ENCODE peak calls at places on chromosomes 7 and 10, in six cellular contexts. I is HFFc6, E is OCI-LY7, B is K562, Y is heart right ventricle, Z is Calu3. L is an unnamed sample.

GRCh38 chr7:157274991-157275427 is 61.8 kb upstream of the DNAJB6 start:
- DNase-seq in B (no peak), Y (no peak), I (no peak), Z (no peak), E (no peak), L (no peak)

GRCh38 chr7:110480964-110481363 is 610.0 kb upstream of the LRRN3 start:
- DNase-seq in Y (no peak), I (no peak), E (no peak), Z (no peak), B (no peak), L (no peak)

GRCh38 chr10:127904931-127905622 is 1.8 kb upstream of the PTPRE start:
- DNase-seq in Z (no peak), E (no peak), I (no peak), Y (no peak), B (no peak), L (no peak)

GRCh38 chr7:2564970-2565546 is 6.3 kb downstream of the IQCE start:
- DNase-seq in Y (no peak), Z (peak), E (no peak), I (no peak), B (no peak), L (no peak)

GRCh38 chr7:155947051-155947450 is 134.8 kb upstream of the SHH start:
- DNase-seq in Y (no peak), I (no peak), Z (no peak), B (no peak), E (no peak), L (no peak)

GRCh38 chr10:109892087-109892486 is 31.2 kb downstream of the XPNPEP1 start:
- DNase-seq in B (no peak), Z (no peak), I (no peak), Y (no peak), E (no peak), L (no peak)

GRCh38 chr7:121003986-121004685 is 15.6 kb downstream of the CPED1 start:
- DNase-seq in Z (no peak), E (no peak), I (no peak), B (no peak), Y (peak), L (no peak)

GRCh38 chr7:30886608-30887011 is 25.0 kb upstream of the AQP1 start:
- DNase-seq in Z (no peak), I (no peak), Y (no peak), B (no peak), E (no peak), L (peak)

GRCh38 chr7:25926009-25926408 is 226.0 kb upstream of the NFE2L3 start:
- DNase-seq in I (no peak), B (peak), Z (peak), Y (no peak), E (no peak), L (no peak)

GRCh38 chr10:33336606-33337334 is 2.3 kb upstream of the NRP1 start:
- DNase-seq in E (no peak), I (no peak), Y (peak), Z (peak), B (no peak), L (no peak)

GRCh38 chr7:30164567-30164966 is 29.8 kb downstream of the MTURN start:
- DNase-seq in E (peak), Y (no peak), I (peak), Z (peak), B (peak), L (peak)

GRCh38 chr7:94562525-94562924 is 52.9 kb downstream of the CASD1 start:
- DNase-seq in I (no peak), B (no peak), Z (no peak), Y (no peak), E (no peak), L (peak)

GRCh38 chr10:61830846-61831273 is 70.6 kb upstream of the ARID5B start:
- DNase-seq in E (no peak), I (no peak), B (peak), Y (no peak), Z (no peak), L (no peak)

GRCh38 chr7:28779929-28780328 is 178.2 kb downstream of the TRIL start:
- DNase-seq in E (no peak), B (no peak), Z (no peak), Y (no peak), I (no peak), L (no peak)

GRCh38 chr10:76397957-76398665 is 966.7 kb downstream of the LRMDA start:
- DNase-seq in I (no peak), Z (no peak), B (no peak), Y (no peak), E (no peak), L (peak)

GRCh38 chr10:11655839-11656238 is 44.4 kb upstream of the USP6NL start:
- DNase-seq in E (no peak), B (peak), Z (no peak), I (no peak), Y (no peak), L (no peak)

GRCh38 chr10:77892761-77893160 is 33.8 kb downstream of the DLG5 start:
- DNase-seq in I (no peak), Y (no peak), Z (no peak), E (no peak), B (no peak), L (no peak)

GRCh38 chr10:78650122-78650521 is 418.6 kb upstream of the ZMIZ1 start:
- DNase-seq in Y (no peak), Z (no peak), I (no peak), E (no peak), B (no peak), L (peak)

GRCh38 chr10:54665122-54665521 is 135.9 kb downstream of the PCDH15 start:
- DNase-seq in Z (no peak), I (no peak), B (no peak), Y (no peak), E (no peak), L (no peak)

GRCh38 chr10:98414578-98414931 is 427 bp downstream of the PYROXD2 start:
- DNase-seq in I (no peak), Z (no peak), E (no peak), Y (no peak), B (no peak), L (no peak)

GRCh38 chr10:51196508-51197175 is 122.4 kb downstream of the PRKG1 start:
- DNase-seq in I (no peak), E (no peak), Y (no peak), B (no peak), Z (no peak), L (no peak)

GRCh38 chr7:157930926-157931466 is 594.2 kb downstream of the DNAJB6 start:
- DNase-seq in Z (no peak), I (no peak), Y (no peak), E (no peak), B (no peak), L (no peak)

GRCh38 chr10:86684305-86684704 is 16.0 kb downstream of the LDB3 start:
- DNase-seq in I (peak), E (no peak), Y (peak), Z (peak), B (peak), L (no peak)

GRCh38 chr7:44275146-44275545 is 50.2 kb downstream of the CAMK2B start:
- DNase-seq in Y (no peak), B (no peak), I (no peak), Z (no peak), E (no peak), L (no peak)

GRCh38 chr10:51879238-51879637 is 179.8 kb upstream of the CSTF2T start:
- DNase-seq in I (peak), E (no peak), Z (peak), B (no peak), Y (peak), L (peak)

DNA sequence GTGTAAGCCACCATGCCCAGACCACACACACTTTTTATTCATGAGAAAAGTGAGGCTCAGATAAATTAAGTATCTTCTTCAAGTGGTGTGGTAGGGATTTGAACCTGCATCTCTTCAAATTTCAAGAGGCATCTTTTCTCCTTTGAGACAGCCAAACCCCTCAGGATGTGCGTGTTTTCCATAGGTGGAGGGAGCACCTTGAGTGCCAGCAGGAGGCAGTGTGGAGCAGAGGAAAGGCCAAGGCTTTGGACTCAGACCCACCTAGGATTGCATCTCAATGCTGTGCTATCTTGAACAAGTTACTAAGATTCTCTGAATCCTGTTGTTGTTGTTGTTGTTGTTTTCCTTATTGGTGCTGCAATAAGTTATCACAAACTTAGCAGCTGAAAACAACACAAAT is 40.2 kb upstream of the MYL10 start:
- DNase-seq in Y (no peak), Z (no peak), E (no peak), B (peak), I (no peak), L (no peak)
- TF ChIP-seq CTCF in Y (no peak), Z (no peak), E (peak), B (peak), I (peak), L (peak)

DNA sequence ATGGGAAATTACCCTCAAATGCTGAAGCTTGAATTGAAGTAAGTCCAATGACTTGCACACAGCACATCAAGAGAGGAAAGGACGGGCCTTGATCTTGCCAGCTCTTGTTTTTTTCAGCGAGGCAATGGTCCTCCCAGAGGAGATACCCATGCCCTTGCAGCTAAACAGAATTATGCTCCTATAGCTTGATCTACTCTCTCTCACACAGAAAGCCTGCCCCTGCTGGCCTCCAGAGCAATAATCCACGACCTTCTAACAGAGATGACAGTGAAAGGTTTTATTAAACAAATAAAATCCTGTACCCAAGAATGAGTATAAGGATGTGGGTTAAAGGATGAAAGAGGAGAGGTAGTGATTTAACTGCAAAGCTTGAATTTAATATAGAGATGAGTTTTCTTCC is 268.0 kb downstream of the ADRA2A start:
- DNase-seq in I (no peak), Z (no peak), B (no peak), Y (no peak), E (peak), L (peak)
- TF ChIP-seq CTCF in I (no peak), Z (no peak), B (no peak), Y (peak), E (peak), L (peak)

DNA sequence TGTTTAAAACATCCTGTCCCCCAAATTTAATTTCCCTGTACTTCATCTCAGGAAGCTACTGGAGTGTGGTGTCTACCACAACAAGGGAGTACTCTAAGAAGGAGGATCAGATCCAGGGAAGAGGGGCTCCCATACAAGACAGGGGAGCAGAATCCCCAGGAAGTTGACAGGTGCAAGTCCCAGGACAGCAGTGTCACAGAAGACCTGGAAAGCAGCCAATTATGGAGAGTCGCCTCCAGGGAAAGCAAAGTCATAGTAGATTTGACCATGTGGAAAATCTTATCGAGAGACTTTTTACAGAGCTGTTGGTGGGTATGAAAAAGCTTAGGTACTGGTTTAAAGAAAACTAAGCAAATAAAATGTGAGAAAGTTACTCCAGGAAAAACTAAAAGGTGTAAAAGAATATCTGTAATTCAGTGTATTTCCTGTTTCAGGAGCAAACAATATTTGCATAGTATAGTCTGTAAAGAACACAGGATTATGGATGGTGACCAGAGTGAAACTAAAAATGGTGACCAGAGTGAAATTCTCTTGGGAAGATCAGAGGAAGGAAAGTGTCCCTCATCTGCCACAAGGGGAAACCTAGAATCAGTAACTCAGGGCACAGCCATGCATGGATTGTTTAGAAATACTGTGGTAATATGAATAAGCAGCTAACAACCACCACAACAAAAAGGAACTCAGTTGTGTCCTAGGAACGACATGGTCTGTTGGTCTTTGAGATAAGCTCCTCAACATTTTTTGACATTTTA is 44.5 kb downstream of the LANCL2 start:
- DNase-seq in I (peak), E (no peak), B (peak), Z (no peak), Y (no peak), L (peak)
- TF ChIP-seq CTCF in I (peak), E (no peak), B (peak), Z (no peak), Y (no peak), L (peak)

DNA sequence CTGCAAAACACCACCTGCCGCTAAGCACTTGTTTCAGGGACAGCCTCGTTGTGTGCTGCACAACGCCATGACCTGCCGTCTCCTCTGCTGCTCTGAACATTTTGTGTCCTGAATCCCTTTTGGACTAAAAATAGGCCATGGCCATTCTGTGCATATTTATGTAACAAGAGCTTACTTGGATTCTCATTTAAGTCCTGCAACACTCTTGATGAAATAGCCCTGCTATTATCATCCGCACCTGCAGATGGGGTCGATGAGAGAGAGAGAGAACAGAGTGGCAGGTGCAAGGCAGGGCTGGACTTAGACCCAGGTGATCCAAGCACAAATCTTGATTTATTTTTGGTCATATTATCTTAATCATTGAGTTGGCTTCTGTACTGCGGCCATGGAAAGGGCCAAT is 121.2 kb upstream of the PRKCQ start:
- DNase-seq in E (no peak), B (no peak), Y (no peak), I (no peak), Z (peak), L (no peak)
- TF ChIP-seq CTCF in E (peak), B (no peak), Y (peak), I (no peak), Z (no peak), L (no peak)

DNA sequence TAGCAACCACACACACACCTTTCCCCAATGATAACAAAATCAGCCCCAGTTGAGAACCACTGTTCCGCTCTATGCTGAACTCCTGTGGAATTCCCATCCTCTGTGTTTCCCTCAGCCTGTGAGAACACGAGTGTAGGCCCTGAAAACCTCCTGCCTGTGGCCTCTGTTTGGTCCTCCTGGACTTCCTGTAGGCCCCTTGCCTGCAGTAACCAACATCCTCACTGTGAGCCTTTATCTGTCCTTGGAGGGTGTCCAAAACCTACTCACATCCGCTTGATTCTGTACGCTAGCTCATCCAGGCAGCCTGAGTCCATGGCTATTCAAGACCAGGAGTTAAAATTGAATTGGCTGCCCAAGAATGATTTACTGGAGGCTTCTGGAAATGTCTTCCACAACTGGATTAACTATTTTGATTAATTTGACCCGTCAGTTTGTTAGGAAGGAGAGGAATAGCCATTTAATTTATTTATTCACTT is 149.8 kb downstream of the AKR1D1 start:
- DNase-seq in I (no peak), E (no peak), Z (no peak), Y (peak), B (peak), L (no peak)
- TF ChIP-seq CTCF in I (no peak), E (no peak), Z (no peak), Y (no peak), B (no peak), L (no peak)

GRCh38 chr10:112024079-112024478 is 159.5 kb downstream of the GPAM start:
- DNase-seq in I (no peak), Z (no peak), E (no peak), Y (no peak), B (no peak), L (no peak)

GRCh38 chr10:112026438-112026837 is 157.1 kb downstream of the GPAM start:
- DNase-seq in B (no peak), Y (no peak), Z (no peak), E (no peak), I (no peak), L (no peak)

GRCh38 chr10:112022196-112022595 is 161.4 kb downstream of the GPAM start:
- DNase-seq in B (no peak), Y (no peak), Z (no peak), E (no peak), I (no peak), L (no peak)

GRCh38 chr10:112027881-112028280 is 155.7 kb downstream of the GPAM start:
- DNase-seq in Z (no peak), I (no peak), B (no peak), Y (no peak), E (no peak), L (no peak)

DNA sequence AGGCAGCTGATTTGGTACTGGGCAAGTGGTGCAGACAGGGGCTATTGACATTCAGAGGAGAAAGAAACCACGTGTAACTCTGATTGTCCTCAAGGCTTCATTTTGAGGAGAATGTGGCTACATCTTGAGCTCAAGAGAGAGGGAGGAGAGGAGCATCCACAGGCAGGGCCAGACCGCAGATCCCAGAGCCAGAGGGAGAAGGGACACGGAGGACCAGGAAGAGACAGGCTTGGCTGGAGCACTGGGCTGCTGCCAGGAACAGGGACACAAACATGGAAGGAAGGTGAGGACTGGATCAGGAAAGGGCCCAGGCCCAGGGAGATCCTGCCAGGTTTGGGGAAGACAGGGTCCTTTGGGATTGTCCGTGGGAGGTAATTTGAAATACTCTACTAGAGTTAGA is 158.3 kb downstream of the GPAM start:
- DNase-seq in Y (no peak), B (no peak), Z (no peak), E (no peak), I (no peak), L (no peak)
- TF ChIP-seq CTCF in Y (no peak), B (no peak), Z (no peak), E (no peak), I (no peak), L (no peak)

GRCh38 chr10:16310440-16310839 is 126.4 kb upstream of the PTER start:
- DNase-seq in E (no peak), I (no peak), Z (no peak), B (no peak), Y (no peak), L (no peak)

GRCh38 chr10:16316733-16317132 is 120.1 kb upstream of the PTER start:
- DNase-seq in Z (no peak), Y (no peak), B (no peak), E (no peak), I (no peak), L (no peak)

DNA sequence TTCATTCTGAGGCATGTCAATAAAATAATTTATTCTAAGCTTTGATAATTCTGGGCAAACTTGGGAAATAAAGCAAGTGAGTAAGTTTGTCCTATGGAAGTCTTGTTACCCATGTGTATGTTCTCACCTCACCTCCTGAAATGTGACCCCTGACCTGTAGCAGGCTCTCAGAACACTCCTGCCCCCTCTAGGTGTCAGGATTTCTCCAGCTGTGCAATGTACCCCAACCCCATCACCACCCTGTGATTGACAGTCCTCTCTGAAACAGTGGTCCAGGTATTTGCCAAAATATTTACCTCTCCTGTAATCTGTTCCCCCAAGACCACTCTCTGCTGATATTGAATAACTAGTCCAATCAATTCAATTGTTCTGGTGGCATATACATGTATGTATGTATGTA is 122.6 kb upstream of the PTER start:
- DNase-seq in B (peak), Y (no peak), E (peak), I (no peak), Z (no peak), L (no peak)
- TF ChIP-seq CTCF in B (peak), Y (no peak), E (peak), I (no peak), Z (no peak), L (no peak)

GRCh38 chr10:15742102-15742501 is 22.4 kb upstream of the ITGA8 start:
- DNase-seq in B (no peak), Z (no peak), I (no peak), Y (no peak), E (no peak), L (no peak)

GRCh38 chr10:15745748-15746147 is 26.0 kb upstream of the ITGA8 start:
- DNase-seq in B (no peak), E (no peak), Y (peak), I (no peak), Z (no peak), L (peak)

GRCh38 chr10:15742831-15743230 is 23.1 kb upstream of the ITGA8 start:
- DNase-seq in Y (no peak), Z (no peak), E (no peak), I (no peak), B (no peak), L (no peak)

GRCh38 chr10:15743443-15743842 is 23.7 kb upstream of the ITGA8 start:
- DNase-seq in Y (no peak), E (no peak), I (no peak), B (no peak), Z (no peak), L (no peak)

GRCh38 chr10:15744217-15744865 is 24.6 kb upstream of the ITGA8 start:
- DNase-seq in Y (peak), B (peak), I (peak), E (peak), Z (peak), L (peak)
- TF ChIP-seq CTCF in Y (peak), B (peak), I (peak), E (peak), Z (peak), L (peak)

L was measured in AG10803.